ENCODE peak calls at places on chromosome 1, in seven cellular contexts. I, Q, L, R, M, Z and V are unnamed samples.

GRCh38 chr1:30047576-30047975 is 675.8 kb downstream of the MATN1 start:
- DNase-seq in I (no peak), L (no peak), R (no peak), M (no peak), Q (no peak), Z (no peak), V (no peak)

GRCh38 chr1:212754715-212755114 is 36.9 kb downstream of the NSL1 start:
- DNase-seq in Q (no peak), M (no peak), R (no peak), L (no peak), I (no peak), Z (no peak), V (no peak)

GRCh38 chr1:206415913-206416312 is 54.4 kb upstream of the IKBKE start:
- DNase-seq in L (no peak), M (no peak), R (no peak), Q (no peak), I (no peak), Z (no peak), V (no peak)

GRCh38 chr1:202291001-202291400 is 50.7 kb downstream of the UBE2T start:
- DNase-seq in Q (no peak), Z (no peak), R (no peak), I (no peak), M (no peak), L (no peak), V (no peak)

GRCh38 chr1:85060038-85060437 is 11.7 kb upstream of the MCOLN3 start:
- DNase-seq in Z (no peak), I (no peak), R (no peak), Q (no peak), M (no peak), L (no peak), V (no peak)

GRCh38 chr1:213600879-213601278 is 386.9 kb upstream of the PROX1 start:
- DNase-seq in I (no peak), Q (no peak), R (no peak), L (no peak), M (no peak), Z (no peak), V (no peak)

GRCh38 chr1:248622491-248623106 is 12.3 kb downstream of the OR2T11 start:
- DNase-seq in L (peak; percentile 51), R (no peak), I (no peak), Q (peak; percentile 6), M (no peak), Z (no peak), V (no peak)

GRCh38 chr1:202085682-202086373 is 36.9 kb upstream of the GPR37L1 start:
- DNase-seq in Z (no peak), R (no peak), M (no peak), L (no peak), I (no peak), Q (no peak), V (no peak)

GRCh38 chr1:63662846-63663245 is 69.6 kb downstream of the PGM1 start:
- DNase-seq in L (no peak), Q (peak; percentile 85), M (no peak), I (no peak), R (no peak), Z (no peak), V (peak; percentile 84)

GRCh38 chr1:93079685-93080141 is 630 bp downstream of the MTF2 start:
- DNase-seq in Q (no peak), I (no peak), M (peak; percentile 8), R (peak; percentile 29), L (no peak), Z (no peak), V (peak; percentile 30)

GRCh38 chr1:86703696-86704455 is 500 bp upstream of the SH3GLB1 start:
- DNase-seq in Z (no peak), Q (no peak), L (no peak), I (peak; percentile 41), M (peak; percentile 12), R (peak; percentile 38), V (no peak)

GRCh38 chr1:151346082-151346768 is 827 bp downstream of the RFX5 start:
- DNase-seq in M (no peak), L (no peak), Z (no peak), I (no peak), Q (no peak), R (no peak), V (no peak)

GRCh38 chr1:156483397-156483796 is 17.2 kb downstream of the MEF2D start:
- DNase-seq in L (no peak), Z (no peak), Q (no peak), M (no peak), R (no peak), I (no peak), V (no peak)

GRCh38 chr1:156704930-156705320 is 458 bp downstream of the CRABP2 start:
- DNase-seq in L (peak; percentile 62), Z (peak; percentile 37), R (no peak), I (no peak), M (peak; percentile 71), Q (no peak), V (peak; percentile 92)

GRCh38 chr1:37177230-37177864 is 143.0 kb upstream of the GRIK3 start:
- DNase-seq in L (peak; percentile 5), Q (peak; percentile 64), I (no peak), Z (no peak), M (no peak), R (no peak), V (peak; percentile 28)

GRCh38 chr1:226444901-226445300 is 37.0 kb upstream of the PARP1 start:
- DNase-seq in M (no peak), I (no peak), Q (no peak), L (no peak), R (no peak), Z (no peak), V (no peak)

GRCh38 chr1:53739109-53739681 is at the start of gene GLIS1:
- DNase-seq in Q (peak; percentile 37), R (peak; percentile 72), L (peak; percentile 82), Z (peak; percentile 36), M (peak; percentile 93), I (peak; percentile 91), V (peak; percentile 91)

GRCh38 chr1:30719406-30720270 is 3.7 kb downstream of the MATN1 start:
- DNase-seq in Q (peak; percentile 41), R (no peak), M (peak; percentile 43), L (peak; percentile 48), I (peak; percentile 91), Z (no peak), V (no peak)

GRCh38 chr1:111565079-111565478 is 54.5 kb upstream of the RAP1A start:
- DNase-seq in I (no peak), R (no peak), Q (no peak), Z (no peak), L (peak; percentile 86), M (peak; percentile 93), V (peak; percentile 87)

GRCh38 chr1:40477680-40478057 is 579 bp downstream of the ZFP69 start:
- DNase-seq in I (no peak), L (no peak), R (no peak), Q (no peak), M (peak; percentile 10), Z (no peak), V (peak; percentile 4)
- H3K4me3 ChIP-seq in I (peak overlapping the region; percentile 63), L (peak overlapping the region; percentile 77), R (peak overlapping the region; percentile 93), Q (no peak overlapping the region), M (peak overlapping the region; percentile 85), Z (peak overlapping the region; percentile 92), V (peak overlapping the region; percentile 65)

DNA sequence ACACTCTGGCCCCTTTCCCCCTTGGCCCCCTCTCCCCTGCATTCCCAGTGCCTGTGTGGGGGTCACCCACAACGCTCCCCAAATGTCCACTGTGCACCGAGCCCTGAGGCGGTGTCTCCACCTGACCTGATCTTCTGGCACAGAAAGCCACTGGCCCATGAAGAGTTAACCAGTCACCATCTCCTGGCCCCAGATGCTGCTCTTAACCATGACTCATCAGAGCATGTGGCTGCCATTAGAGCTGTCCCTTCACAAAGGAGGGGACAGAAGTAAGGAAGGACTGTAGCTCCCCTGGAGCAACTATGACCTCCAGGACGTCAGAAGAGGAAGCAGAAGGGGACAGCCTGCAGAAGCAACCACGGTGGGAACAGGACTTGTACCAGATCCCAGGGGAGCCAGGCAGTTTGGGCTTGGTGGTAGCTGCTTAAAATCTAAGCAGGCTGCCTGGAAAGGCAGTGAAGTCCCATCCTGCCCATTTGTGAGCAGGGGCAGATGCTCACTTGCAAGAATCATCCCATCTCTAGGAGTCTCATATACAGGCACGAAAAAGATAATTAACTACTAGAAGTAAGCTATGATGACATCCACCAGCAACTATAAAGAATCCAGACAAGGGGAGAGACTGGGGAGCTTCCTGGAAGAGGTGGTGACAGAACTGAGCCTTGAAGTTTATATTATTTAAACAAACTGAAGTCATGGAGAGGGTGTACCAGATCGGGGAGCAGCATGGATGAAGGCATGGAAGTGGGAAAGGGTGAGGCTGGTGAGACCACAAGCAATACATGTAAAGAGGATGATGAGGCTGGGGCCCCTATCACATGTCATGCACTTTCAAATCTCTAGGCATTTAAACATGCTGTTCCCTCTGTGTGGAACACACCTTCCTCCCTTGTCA is 1.1 kb upstream of the TTC39A start:
- DNase-seq in I (no peak), M (peak; percentile 46), L (peak; percentile 48), Q (peak; percentile 55), R (peak; percentile 45), Z (no peak), V (peak; percentile 33)
- H3K4me3 ChIP-seq in I (no peak overlapping the region), M (no peak overlapping the region), L (no peak overlapping the region), Q (peak overlapping the region; percentile 61), R (no peak overlapping the region), Z (no peak overlapping the region), V (no peak overlapping the region)

DNA sequence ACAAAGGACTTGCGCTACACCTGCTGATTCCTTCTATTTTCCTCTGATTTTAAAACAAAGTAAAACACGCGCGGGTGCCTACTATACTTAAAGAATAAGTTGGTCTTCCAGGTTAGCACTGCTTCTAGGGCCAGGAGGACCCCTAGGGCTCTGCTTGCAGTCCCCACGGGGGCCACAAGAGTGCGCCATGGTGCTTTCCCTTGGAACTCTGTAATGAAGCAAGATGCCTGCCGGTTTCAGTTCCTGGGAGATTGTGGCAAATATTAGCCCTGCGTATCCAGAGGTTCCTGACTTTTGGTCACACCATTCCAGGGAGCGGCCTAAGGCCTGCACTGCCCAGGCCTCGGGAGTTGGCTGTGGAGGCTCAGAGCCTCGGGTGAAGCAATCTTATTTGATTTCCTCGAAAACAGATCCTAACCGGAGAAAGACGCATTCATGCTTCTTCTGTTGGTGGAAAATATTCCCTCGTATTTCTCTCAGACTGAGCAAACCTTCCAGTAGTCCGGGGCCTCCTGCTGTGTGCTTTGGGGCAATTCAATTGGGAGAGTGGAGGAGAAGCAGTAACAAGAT is 25.3 kb downstream of the ADAM30 start:
- DNase-seq in R (peak; percentile 68), Q (peak; percentile 56), L (peak; percentile 77), M (peak; percentile 58), I (peak; percentile 78), Z (peak; percentile 65), V (peak; percentile 75)
- H3K4me3 ChIP-seq in R (no peak overlapping the region), Q (no peak overlapping the region), L (peak overlapping the region; percentile 35), M (no peak overlapping the region), I (no peak overlapping the region), Z (peak overlapping the region; percentile 31), V (no peak overlapping the region)

GRCh38 chr1:116361648-116362047 is 11.4 kb upstream of the ATP1A1 start:
- DNase-seq in R (no peak), M (no peak), I (no peak), Q (no peak), Z (no peak), L (no peak), V (no peak)

GRCh38 chr1:116359871-116360270 is 13.2 kb upstream of the ATP1A1 start:
- DNase-seq in L (no peak), Q (no peak), Z (no peak), R (no peak), M (no peak), I (no peak), V (no peak)

GRCh38 chr1:116359060-116359830 is 13.8 kb upstream of the ATP1A1 start:
- DNase-seq in Q (no peak), M (peak; percentile 40), R (no peak), L (no peak), I (no peak), Z (no peak), V (no peak)

GRCh38 chr1:116362050-116362449 is 11.0 kb upstream of the ATP1A1 start:
- DNase-seq in L (no peak), Q (no peak), R (no peak), Z (no peak), M (no peak), I (no peak), V (no peak)

GRCh38 chr1:116360435-116361173 is 12.4 kb upstream of the ATP1A1 start:
- DNase-seq in M (no peak), R (no peak), L (peak; percentile 38), Q (no peak), I (no peak), Z (no peak), V (no peak)
- H3K4me3 ChIP-seq in M (no peak overlapping the region), R (no peak overlapping the region), L (no peak overlapping the region), Q (no peak overlapping the region), I (no peak overlapping the region), Z (no peak overlapping the region), V (no peak overlapping the region)